ENCODE peak calls at places on chromosomes 7 and 10, in six cellular contexts. Z is GM23248, W is HCT116, Y is OCI-LY7, D is hepatocyte, H is neural progenitor cell. F is an unnamed sample.

GRCh38 chr10:33412261-33413092 is 78.0 kb upstream of the NRP1 start:
- DNase-seq in Y (no peak), Z (peak), H (no peak), W (no peak), D (peak), F (no peak)

GRCh38 chr10:100634034-100634433 is 98.3 kb downstream of the HIF1AN start:
- DNase-seq in W (no peak), Y (no peak), H (no peak), Z (no peak), D (no peak), F (no peak)

GRCh38 chr7:47815867-47816266 is 132.4 kb downstream of the PKD1L1 start:
- DNase-seq in W (no peak), D (no peak), Y (no peak), H (no peak), Z (no peak), F (no peak)

GRCh38 chr10:132784582-132785432 is 1.1 kb downstream of the NKX6-2 start:
- DNase-seq in Z (no peak), Y (no peak), W (no peak), H (peak), D (no peak), F (no peak)

GRCh38 chr10:66457629-66458028 is 468.2 kb upstream of the LRRTM3 start:
- DNase-seq in W (no peak), D (no peak), H (no peak), Z (no peak), Y (no peak), F (no peak)

GRCh38 chr10:92111336-92111939 is 179.4 kb downstream of the CPEB3 start:
- DNase-seq in Y (no peak), D (no peak), Z (no peak), H (no peak), W (no peak), F (no peak)

GRCh38 chr7:69678794-69679103 is 80.5 kb downstream of the AUTS2 start:
- DNase-seq in D (no peak), W (no peak), Y (no peak), H (no peak), Z (no peak), F (no peak)

GRCh38 chr10:30825495-30825894 is 195.9 kb upstream of the LYZL2 start:
- DNase-seq in Z (peak), Y (no peak), H (no peak), D (no peak), W (no peak), F (no peak)

GRCh38 chr7:19139706-19140327 is 5.4 kb downstream of the FERD3L start:
- DNase-seq in H (no peak), W (no peak), Y (no peak), Z (peak), D (no peak), F (no peak)

GRCh38 chr7:64999165-65000004 is 7.1 kb downstream of the ERV3-1 start:
- DNase-seq in W (no peak), H (no peak), Z (no peak), Y (peak), D (peak), F (peak)

GRCh38 chr7:150368098-150368883 is at the start of gene REPIN1:
- DNase-seq in Z (peak), W (peak), D (peak), H (peak), Y (peak), F (peak)
- H2AFZ ChIP-seq in Z (peak), W (no peak), D (peak), H (peak), Y (peak), F (peak)

GRCh38 chr10:117818696-117819095 is 228.0 kb downstream of the RAB11FIP2 start:
- DNase-seq in H (no peak), W (no peak), Z (peak), D (no peak), Y (no peak), F (no peak)

DNA sequence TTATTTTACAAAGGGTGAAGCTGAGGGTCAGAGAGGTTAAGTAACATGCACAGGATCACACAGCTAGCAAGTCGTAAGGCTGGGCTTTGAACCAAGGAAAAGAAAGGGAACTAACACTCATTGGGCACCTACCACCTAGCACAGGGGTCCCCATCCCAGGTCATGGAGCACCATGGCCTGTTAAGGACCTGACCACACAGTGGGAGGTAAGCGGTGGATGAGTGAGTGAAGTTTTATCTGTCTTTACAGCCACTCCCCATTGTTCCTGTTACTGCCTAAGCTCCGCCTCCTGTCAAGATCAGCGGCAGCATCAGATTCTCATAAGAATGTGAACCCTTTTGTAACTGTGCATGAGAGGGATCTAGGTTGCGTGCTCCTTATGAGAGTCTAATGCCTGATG is 222.8 kb downstream of the RAB11FIP2 start:
- DNase-seq in W (no peak), D (no peak), Y (no peak), Z (no peak), H (no peak), F (no peak)
- TF ChIP-seq EZH2phosphoT487 in W (no peak), D (no peak), Y (no peak), Z (no peak), H (no peak), F (no peak)

DNA sequence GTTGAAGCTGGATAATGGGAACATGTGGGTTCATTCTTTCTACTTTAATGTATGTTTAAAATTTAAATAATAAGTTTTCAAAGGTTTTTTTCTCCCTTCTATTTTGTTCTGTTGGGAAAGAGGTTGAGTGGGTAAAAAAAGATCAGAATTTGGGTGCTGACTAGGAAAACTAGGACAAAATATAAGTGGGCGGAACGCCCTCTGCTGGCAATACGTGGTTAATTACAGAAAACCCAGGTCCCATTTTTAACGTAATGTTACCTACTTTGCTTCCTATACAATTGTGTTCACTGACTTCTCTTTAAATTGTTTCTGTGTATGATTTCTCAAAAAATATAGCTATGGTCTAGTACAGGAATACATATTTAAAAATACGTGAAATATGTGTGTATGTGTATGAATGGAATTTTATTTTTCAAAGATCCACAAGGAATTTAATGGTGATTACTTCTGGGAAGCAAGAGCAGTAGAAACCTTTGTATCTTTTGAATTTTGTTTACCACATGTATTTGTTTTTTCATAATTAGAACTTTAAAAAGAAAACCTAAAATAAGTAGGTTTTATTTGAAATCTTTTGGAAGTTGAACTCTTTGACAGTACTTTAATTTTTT is 8.7 kb downstream of the ECD start:
- DNase-seq in W (no peak), H (peak), Y (peak), Z (peak), D (peak), F (peak)
- H2AFZ ChIP-seq in W (no peak), H (no peak), Y (no peak), Z (no peak), D (no peak), F (no peak)

DNA sequence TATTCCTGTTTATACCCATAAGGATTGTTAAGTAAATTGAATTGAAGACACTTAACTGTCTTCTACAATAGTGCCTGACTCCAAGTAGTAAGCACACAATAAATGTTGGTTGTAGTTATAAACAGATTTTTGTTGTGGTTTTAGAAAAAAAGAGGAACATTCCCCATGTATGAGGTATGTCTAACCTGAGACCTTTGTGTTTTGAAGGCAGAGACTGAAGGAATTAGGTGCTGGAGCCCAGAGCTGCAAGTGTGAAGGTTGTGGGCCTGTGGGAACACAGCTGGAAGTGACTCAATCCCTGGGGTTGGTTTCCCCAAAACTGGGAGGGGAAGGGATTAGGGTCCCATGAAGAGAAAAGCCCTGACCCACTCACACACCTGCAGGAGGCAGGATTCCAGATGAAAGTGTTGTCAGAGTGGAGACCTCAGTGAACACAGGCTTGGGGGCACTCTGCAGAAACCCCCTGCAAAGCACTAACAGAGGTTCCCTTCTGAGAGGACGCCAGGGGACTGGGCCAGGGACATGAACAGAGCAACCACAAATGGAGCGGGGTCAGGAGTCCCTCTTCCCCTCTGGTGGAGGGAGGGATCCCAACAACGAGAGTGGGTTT is 265.1 kb upstream of the KLF14 start:
- DNase-seq in D (no peak), W (peak), H (no peak), Y (no peak), Z (no peak), F (no peak)
- TF ChIP-seq EZH2phosphoT487 in D (no peak), W (no peak), H (no peak), Y (no peak), Z (no peak), F (no peak)

GRCh38 chr7:135253851-135254815 is 20.5 kb downstream of the STRA8 start:
- DNase-seq in W (peak), Z (peak), H (no peak), Y (no peak), D (peak), F (no peak)
- H2AFZ ChIP-seq in W (peak), Z (peak), H (no peak), Y (peak), D (no peak), F (peak)

DNA sequence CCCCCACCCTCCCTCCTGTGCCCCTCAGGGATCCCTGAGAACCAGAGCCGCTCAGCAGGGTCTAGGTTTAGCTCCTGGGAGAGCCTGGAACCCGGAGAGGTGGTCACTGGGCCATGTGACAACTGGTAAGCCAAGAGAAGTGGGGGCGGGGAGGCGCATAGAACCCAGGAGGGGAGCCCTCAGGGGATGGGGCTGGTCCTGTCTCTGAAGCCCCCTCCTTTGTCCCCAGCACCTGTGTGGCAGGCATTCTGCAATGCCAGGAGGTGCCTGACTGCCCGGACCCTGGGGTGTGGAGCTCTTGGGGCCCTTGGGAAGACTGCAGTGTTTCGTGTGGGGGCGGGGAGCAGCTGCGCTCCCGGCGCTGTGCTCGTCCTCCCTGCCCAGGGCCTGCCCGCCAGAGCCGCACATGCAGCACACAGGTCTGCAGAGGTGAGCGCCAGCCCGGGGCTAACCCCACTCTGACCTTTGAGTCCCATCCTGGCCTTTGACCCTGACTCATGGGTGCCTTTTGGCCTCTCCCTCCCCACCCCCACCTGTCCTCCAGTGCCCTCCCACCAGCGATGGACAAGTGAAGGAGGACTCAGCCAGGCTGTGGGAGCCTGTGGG is 22.4 kb upstream of the ZNF862 start:
- DNase-seq in W (no peak), Y (no peak), Z (no peak), H (no peak), D (no peak), F (no peak)
- TF ChIP-seq EZH2phosphoT487 in W (no peak), Y (no peak), Z (no peak), H (no peak), D (no peak), F (no peak)

GRCh38 chr10:43816351-43817321 is 168.0 kb upstream of the ZNF32 start:
- DNase-seq in H (no peak), Z (peak), Y (peak), D (peak), W (no peak), F (peak)
- H2AFZ ChIP-seq in H (no peak), Z (no peak), Y (peak), D (no peak), W (no peak), F (no peak)